ENCODE peak calls at places on chromosome 6, in nine cellular contexts. D is Daoy, Q is HT-29, A is Calu3, H is iris pigment epithelial cell, X is stomach, P is smooth muscle cell of the brain vasculature, K is KG1, E is NCI-H1436. F is an unnamed sample.

GRCh38 chr6:125794342-125795137 is 3.8 kb downstream of the NCOA7 start:
- DNase-seq in E (no peak), A (no peak), Q (peak), P (no peak), D (no peak), H (peak), X (no peak), K (no peak), F (no peak)

GRCh38 chr6:34004706-34005105 is 141.2 kb downstream of the GRM4 start:
- DNase-seq in Q (no peak), X (peak), A (no peak), K (no peak), P (no peak), E (no peak), D (no peak), H (no peak), F (no peak)

GRCh38 chr6:22826961-22827360 is 257.6 kb downstream of the HDGFL1 start:
- DNase-seq in X (no peak), Q (no peak), H (peak), D (peak), E (no peak), K (no peak), P (no peak), A (peak), F (no peak)

GRCh38 chr6:118522422-118522821 is 25.7 kb upstream of the PLN start:
- DNase-seq in D (no peak), A (no peak), X (no peak), E (no peak), Q (no peak), K (no peak), P (no peak), H (no peak), F (no peak)

GRCh38 chr6:129672883-129673631 is 36.9 kb downstream of the ARHGAP18 start:
- DNase-seq in A (no peak), X (no peak), K (no peak), P (peak), Q (peak), E (no peak), H (peak), D (peak), F (no peak)

GRCh38 chr6:166932616-166933015 is 23.7 kb downstream of the RNASET2 start:
- DNase-seq in P (no peak), H (no peak), X (no peak), K (no peak), E (no peak), A (no peak), Q (no peak), D (no peak), F (no peak)

GRCh38 chr6:13866291-13866690 is 51.9 kb upstream of the MCUR1 start:
- DNase-seq in K (no peak), E (no peak), A (no peak), Q (no peak), P (no peak), H (no peak), D (no peak), X (no peak), F (no peak)

GRCh38 chr6:17093692-17094091 is 8.2 kb upstream of the STMND1 start:
- DNase-seq in Q (no peak), H (no peak), P (no peak), K (no peak), E (peak), X (no peak), D (peak), A (peak), F (no peak)

GRCh38 chr6:170435766-170436165 is 117.3 kb downstream of the PSMB1 start:
- DNase-seq in A (no peak), E (no peak), X (no peak), D (no peak), P (no peak), H (no peak), K (no peak), Q (no peak), F (no peak)

GRCh38 chr6:88636871-88637270 is 326.5 kb downstream of the RNGTT start:
- DNase-seq in Q (no peak), H (no peak), X (no peak), P (no peak), E (no peak), A (no peak), D (no peak), K (no peak), F (no peak)

GRCh38 chr6:32995448-32995847 is 13.9 kb downstream of the HLA-DOA start:
- DNase-seq in Q (no peak), H (no peak), P (no peak), A (no peak), E (no peak), X (no peak), K (no peak), D (no peak), F (no peak)

GRCh38 chr6:42269553-42269952 is 51.9 kb upstream of the MRPS10 start:
- DNase-seq in K (no peak), X (peak), A (no peak), P (no peak), Q (no peak), H (no peak), E (no peak), D (no peak), F (peak)

GRCh38 chr6:122184260-122184934 is 215.1 kb upstream of the HSF2 start:
- DNase-seq in X (no peak), A (no peak), H (peak), P (peak), E (no peak), Q (peak), D (no peak), K (no peak), F (no peak)

GRCh38 chr6:165227644-165228329 is 81.6 kb downstream of the C6orf118 start:
- DNase-seq in E (no peak), A (no peak), K (no peak), X (no peak), Q (no peak), H (peak), P (no peak), D (peak), F (no peak)

GRCh38 chr6:43301081-43301870 is 3.2 kb downstream of the SLC22A7 start:
- DNase-seq in P (no peak), H (no peak), D (no peak), E (no peak), X (no peak), A (no peak), Q (no peak), K (no peak), F (no peak)

GRCh38 chr6:168198302-168199180 is 119.5 kb upstream of the FRMD1 start:
- DNase-seq in E (no peak), A (no peak), K (no peak), Q (no peak), P (no peak), H (no peak), X (no peak), D (no peak), F (no peak)

GRCh38 chr6:165689699-165690098 is 26.7 kb upstream of the PDE10A start:
- DNase-seq in E (no peak), A (no peak), H (peak), Q (peak), P (no peak), X (no peak), D (no peak), K (no peak), F (no peak)

GRCh38 chr6:68575765-68576439 is 59.2 kb upstream of the ADGRB3 start:
- DNase-seq in E (peak), A (no peak), P (no peak), H (peak), Q (no peak), X (no peak), K (no peak), D (no peak), F (no peak)

GRCh38 chr6:144264270-144265060 is 20.7 kb upstream of the UTRN start:
- DNase-seq in Q (peak), E (no peak), K (no peak), A (peak), X (no peak), H (peak), D (peak), P (peak), F (no peak)

GRCh38 chr6:153312633-153313032 is 181.6 kb upstream of the RGS17 start:
- DNase-seq in D (peak), H (peak), X (peak), K (peak), A (peak), P (peak), Q (peak), E (peak), F (peak)

GRCh38 chr6:33816911-33817310 is 13.1 kb upstream of the MLN start:
- DNase-seq in D (no peak), E (no peak), X (no peak), Q (no peak), A (no peak), H (no peak), P (no peak), K (no peak), F (no peak)

GRCh38 chr6:2523061-2523460 is 227.7 kb downstream of the MYLK4 start:
- DNase-seq in X (no peak), H (peak), A (no peak), Q (no peak), D (no peak), E (no peak), K (no peak), P (no peak), F (no peak)

GRCh38 chr6:39387785-39388184 is 65.3 kb upstream of the KCNK16 start:
- DNase-seq in D (peak), K (no peak), X (no peak), P (no peak), Q (no peak), A (no peak), E (no peak), H (no peak), F (no peak)

GRCh38 chr6:111589366-111589765 is 16.3 kb downstream of the TRAF3IP2 start:
- DNase-seq in H (peak), D (peak), X (no peak), E (no peak), K (no peak), A (peak), Q (peak), P (no peak), F (no peak)

GRCh38 chr6:144753023-144753705 is 468.0 kb downstream of the UTRN start:
- DNase-seq in E (no peak), K (no peak), H (no peak), Q (no peak), A (no peak), D (no peak), P (no peak), X (no peak), F (no peak)

GRCh38 chr6:29723666-29724588 is 693 bp downstream of the HLA-F start:
- DNase-seq in K (no peak), H (no peak), A (peak), P (no peak), Q (no peak), E (no peak), X (peak), D (peak), F (peak)

GRCh38 chr6:107275330-107275865 is 160.1 kb upstream of the BEND3 start:
- DNase-seq in H (peak), D (peak), Q (no peak), E (no peak), A (no peak), X (peak), K (no peak), P (no peak), F (no peak)

GRCh38 chr6:67717281-67717680 is 917.8 kb upstream of the ADGRB3 start:
- DNase-seq in H (peak), Q (no peak), P (no peak), A (no peak), X (no peak), D (no peak), E (no peak), K (no peak), F (no peak)

GRCh38 chr6:169893624-169894023 is 142.2 kb downstream of the ERMARD start:
- DNase-seq in H (no peak), E (no peak), A (no peak), Q (no peak), X (no peak), K (no peak), D (no peak), P (no peak), F (no peak)

GRCh38 chr6:80608881-80609280 is 502.4 kb downstream of the BCKDHB start:
- DNase-seq in D (peak), Q (no peak), P (no peak), A (no peak), H (peak), K (no peak), X (no peak), E (no peak), F (no peak)

GRCh38 chr6:165843121-165843520 is 180.1 kb upstream of the PDE10A start:
- DNase-seq in D (no peak), Q (no peak), X (no peak), E (no peak), H (no peak), A (no peak), P (no peak), K (no peak), F (no peak)

GRCh38 chr6:136326038-136326561 is 36.5 kb upstream of the BCLAF1 start:
- DNase-seq in D (peak), A (no peak), H (peak), K (no peak), Q (no peak), P (no peak), X (no peak), E (peak), F (no peak)

GRCh38 chr6:143232849-143233248 is 172.2 kb downstream of the AIG1 start:
- DNase-seq in A (peak), P (no peak), K (no peak), X (peak), D (peak), E (no peak), Q (peak), H (peak), F (peak)